ENCODE peak calls at places on chromosome 11, in six cellular contexts. W is posterior cingulate gyrus; X is GM13977; H is thyroid gland; T is stimulated activated naive CD4-positive, alpha-beta T cell; P is HS-27A. D is an unnamed sample.

GRCh38 chr11:65468874-65469333 is 29.9 kb upstream of the MALAT1 start:
- DNase-seq in T (peak), W (peak), H (peak), P (no peak), X (peak), D (peak)

GRCh38 chr11:4464216-4465159 is 15.4 kb downstream of the OR52K2 start:
- DNase-seq in P (no peak), H (no peak), W (no peak), X (no peak), T (no peak), D (no peak)

GRCh38 chr11:126595560-126595959 is 240.1 kb downstream of the ST3GAL4 start:
- DNase-seq in X (no peak), W (no peak), H (no peak), P (no peak), T (no peak), D (no peak)

GRCh38 chr11:57786436-57786835 is 24.8 kb downstream of the CTNND1 start:
- DNase-seq in P (no peak), H (no peak), T (no peak), W (no peak), X (no peak), D (no peak)

GRCh38 chr11:10784229-10785145 is 24.2 kb downstream of the EIF4G2 start:
- DNase-seq in T (no peak), W (no peak), P (no peak), H (peak), X (no peak), D (no peak)

GRCh38 chr11:111775024-111775710 is 9.0 kb upstream of the PPP2R1B start:
- DNase-seq in T (no peak), P (no peak), W (no peak), X (no peak), H (peak), D (peak)

GRCh38 chr11:134528453-134528852 is 116.4 kb upstream of the B3GAT1 start:
- DNase-seq in H (no peak), W (no peak), T (no peak), X (no peak), P (no peak), D (no peak)

GRCh38 chr11:119624102-119624615 is 104.8 kb downstream of the NECTIN1 start:
- DNase-seq in X (peak), H (no peak), T (no peak), W (no peak), P (no peak), D (no peak)

GRCh38 chr11:83641511-83641910 is 355.3 kb upstream of the CCDC90B start:
- DNase-seq in H (peak), T (no peak), P (no peak), W (no peak), X (no peak), D (peak)

GRCh38 chr11:27349919-27350318 is 13.1 kb downstream of the CCDC34 start:
- DNase-seq in W (no peak), X (no peak), T (no peak), P (no peak), H (no peak), D (no peak)

GRCh38 chr11:117584056-117584830 is 212.8 kb downstream of the DSCAML1 start:
- DNase-seq in X (no peak), W (no peak), H (peak), T (no peak), P (no peak), D (peak)

GRCh38 chr11:68743539-68743938 is 7.8 kb downstream of the TESMIN start:
- DNase-seq in T (no peak), W (no peak), P (no peak), H (no peak), X (no peak), D (no peak)

GRCh38 chr11:28606930-28607329 is 498.7 kb downstream of the METTL15 start:
- DNase-seq in T (no peak), W (no peak), X (no peak), P (no peak), H (no peak), D (peak)

GRCh38 chr11:100584201-100584600 is 102.9 kb upstream of the ARHGAP42 start:
- DNase-seq in T (no peak), P (no peak), W (no peak), H (no peak), X (no peak), D (no peak)

GRCh38 chr11:64007629-64008282 is 21.5 kb downstream of the OTUB1 start:
- DNase-seq in P (no peak), W (peak), X (peak), T (no peak), H (peak), D (peak)

GRCh38 chr11:72573380-72573949 is 100.8 kb downstream of the PDE2A start:
- DNase-seq in T (no peak), P (no peak), H (peak), W (no peak), X (peak), D (peak)

GRCh38 chr11:14022251-14022650 is 59.7 kb downstream of the SPON1 start:
- DNase-seq in X (no peak), T (no peak), P (no peak), W (no peak), H (no peak), D (no peak)

GRCh38 chr11:120601566-120601965 is 90.0 kb downstream of the GRIK4 start:
- DNase-seq in P (no peak), T (no peak), X (no peak), H (peak), W (no peak), D (peak)

GRCh38 chr11:76148207-76148606 is 58.1 kb downstream of the WNT11 start:
- DNase-seq in W (no peak), T (no peak), X (no peak), H (no peak), P (no peak), D (no peak)

GRCh38 chr11:94417386-94417987 is 16.3 kb upstream of the GPR83 start:
- DNase-seq in T (no peak), X (no peak), H (no peak), P (no peak), W (no peak), D (peak)

GRCh38 chr11:92259861-92260260 is 35.2 kb downstream of the FAT3 start:
- DNase-seq in X (no peak), P (no peak), H (no peak), W (no peak), T (no peak), D (no peak)

GRCh38 chr11:102220728-102221467 is 96.4 kb upstream of the BIRC3 start:
- DNase-seq in P (peak), H (no peak), W (no peak), X (no peak), T (no peak), D (no peak)

GRCh38 chr11:109864834-109865557 is 228.2 kb upstream of the ZC3H12C start:
- DNase-seq in W (no peak), T (no peak), H (no peak), X (peak), P (no peak), D (no peak)

GRCh38 chr11:36352919-36353318 is 56.8 kb downstream of the PRR5L start:
- DNase-seq in H (no peak), P (no peak), X (no peak), T (peak), W (no peak), D (no peak)

GRCh38 chr11:110989734-110990133 is 255.8 kb upstream of the POU2AF2 start:
- DNase-seq in H (peak), T (no peak), X (no peak), P (no peak), W (no peak), D (peak)